ENCODE peak calls at places on chromosomes 2 and 18, in six cellular contexts. One of them, this sample, is unnamed.

GRCh38 chr2:74571058-74571457 is 16.5 kb downstream of the DOK1 start:
- DNase-seq in posterior vena cava: no peak
- DNase-seq in stimulated activated CD8-positive, alpha-beta memory T cell treated with anti-CD3 and anti-CD28 coated beads, Interleukin-7, amount 100 ng/mL, for 48 hours: no peak
- DNase-seq in dermis blood vessel endothelial cell: no peak
- DNase-seq in BE2C: no peak
- DNase-seq in naive thymus-derived CD8-positive, alpha-beta T cell: no peak
- DNase-seq in this sample: no peak

GRCh38 chr2:177165731-177166711 is 46.6 kb upstream of the HNRNPA3 start:
- DNase-seq in BE2C: peak
- DNase-seq in naive thymus-derived CD8-positive, alpha-beta T cell: peak
- DNase-seq in posterior vena cava: no peak
- DNase-seq in dermis blood vessel endothelial cell: peak
- DNase-seq in stimulated activated CD8-positive, alpha-beta memory T cell treated with anti-CD3 and anti-CD28 coated beads, Interleukin-7, amount 100 ng/mL, for 48 hours: no peak
- DNase-seq in this sample: no peak

GRCh38 chr2:38528008-38528442 is 74.7 kb downstream of the HNRNPLL start:
- DNase-seq in stimulated activated CD8-positive, alpha-beta memory T cell treated with anti-CD3 and anti-CD28 coated beads, Interleukin-7, amount 100 ng/mL, for 48 hours: peak
- DNase-seq in naive thymus-derived CD8-positive, alpha-beta T cell: no peak
- DNase-seq in posterior vena cava: no peak
- DNase-seq in BE2C: peak
- DNase-seq in dermis blood vessel endothelial cell: peak
- DNase-seq in this sample: no peak

GRCh38 chr2:152693033-152693432 is 24.2 kb downstream of the PRPF40A start:
- DNase-seq in dermis blood vessel endothelial cell: no peak
- DNase-seq in naive thymus-derived CD8-positive, alpha-beta T cell: no peak
- DNase-seq in BE2C: no peak
- DNase-seq in stimulated activated CD8-positive, alpha-beta memory T cell treated with anti-CD3 and anti-CD28 coated beads, Interleukin-7, amount 100 ng/mL, for 48 hours: no peak
- DNase-seq in posterior vena cava: no peak
- DNase-seq in this sample: no peak

GRCh38 chr2:190318931-190319556 is 582 bp downstream of the HIBCH start:
- DNase-seq in BE2C: no peak
- DNase-seq in dermis blood vessel endothelial cell: peak
- DNase-seq in posterior vena cava: no peak
- DNase-seq in stimulated activated CD8-positive, alpha-beta memory T cell treated with anti-CD3 and anti-CD28 coated beads, Interleukin-7, amount 100 ng/mL, for 48 hours: no peak
- DNase-seq in naive thymus-derived CD8-positive, alpha-beta T cell: peak
- DNase-seq in this sample: no peak

GRCh38 chr2:147416099-147416498 is 428.7 kb upstream of the ACVR2A start:
- DNase-seq in stimulated activated CD8-positive, alpha-beta memory T cell treated with anti-CD3 and anti-CD28 coated beads, Interleukin-7, amount 100 ng/mL, for 48 hours: no peak
- DNase-seq in posterior vena cava: no peak
- DNase-seq in dermis blood vessel endothelial cell: no peak
- DNase-seq in BE2C: no peak
- DNase-seq in naive thymus-derived CD8-positive, alpha-beta T cell: no peak
- DNase-seq in this sample: no peak

GRCh38 chr2:101328474-101329007 is 20.0 kb upstream of the RNF149 start:
- DNase-seq in BE2C: no peak
- DNase-seq in naive thymus-derived CD8-positive, alpha-beta T cell: peak
- DNase-seq in stimulated activated CD8-positive, alpha-beta memory T cell treated with anti-CD3 and anti-CD28 coated beads, Interleukin-7, amount 100 ng/mL, for 48 hours: no peak
- DNase-seq in dermis blood vessel endothelial cell: peak
- DNase-seq in posterior vena cava: no peak
- DNase-seq in this sample: no peak

GRCh38 chr18:27983780-27984179 is 193.2 kb downstream of the CDH2 start:
- DNase-seq in BE2C: no peak
- DNase-seq in posterior vena cava: no peak
- DNase-seq in stimulated activated CD8-positive, alpha-beta memory T cell treated with anti-CD3 and anti-CD28 coated beads, Interleukin-7, amount 100 ng/mL, for 48 hours: no peak
- DNase-seq in dermis blood vessel endothelial cell: no peak
- DNase-seq in naive thymus-derived CD8-positive, alpha-beta T cell: no peak
- DNase-seq in this sample: no peak

GRCh38 chr18:40866013-40866644 is 1088.9 kb upstream of the PIK3C3 start:
- DNase-seq in stimulated activated CD8-positive, alpha-beta memory T cell treated with anti-CD3 and anti-CD28 coated beads, Interleukin-7, amount 100 ng/mL, for 48 hours: no peak
- DNase-seq in dermis blood vessel endothelial cell: no peak
- DNase-seq in BE2C: no peak
- DNase-seq in posterior vena cava: no peak
- DNase-seq in naive thymus-derived CD8-positive, alpha-beta T cell: no peak
- DNase-seq in this sample: no peak

GRCh38 chr2:12440731-12441130 is 276.0 kb upstream of the TRIB2 start:
- DNase-seq in BE2C: peak
- DNase-seq in stimulated activated CD8-positive, alpha-beta memory T cell treated with anti-CD3 and anti-CD28 coated beads, Interleukin-7, amount 100 ng/mL, for 48 hours: no peak
- DNase-seq in naive thymus-derived CD8-positive, alpha-beta T cell: no peak
- DNase-seq in dermis blood vessel endothelial cell: no peak
- DNase-seq in posterior vena cava: no peak
- DNase-seq in this sample: no peak

GRCh38 chr2:175036582-175037018 is 31.4 kb upstream of the CHN1 start:
- DNase-seq in posterior vena cava: no peak
- DNase-seq in stimulated activated CD8-positive, alpha-beta memory T cell treated with anti-CD3 and anti-CD28 coated beads, Interleukin-7, amount 100 ng/mL, for 48 hours: no peak
- DNase-seq in BE2C: no peak
- DNase-seq in naive thymus-derived CD8-positive, alpha-beta T cell: peak
- DNase-seq in dermis blood vessel endothelial cell: peak
- DNase-seq in this sample: no peak

GRCh38 chr18:25038261-25038660 is 313.7 kb downstream of the ZNF521 start:
- DNase-seq in dermis blood vessel endothelial cell: no peak
- DNase-seq in posterior vena cava: no peak
- DNase-seq in stimulated activated CD8-positive, alpha-beta memory T cell treated with anti-CD3 and anti-CD28 coated beads, Interleukin-7, amount 100 ng/mL, for 48 hours: no peak
- DNase-seq in naive thymus-derived CD8-positive, alpha-beta T cell: no peak
- DNase-seq in BE2C: no peak
- DNase-seq in this sample: no peak

GRCh38 chr2:205524656-205525055 is 157.6 kb upstream of the NRP2 start:
- DNase-seq in dermis blood vessel endothelial cell: no peak
- DNase-seq in stimulated activated CD8-positive, alpha-beta memory T cell treated with anti-CD3 and anti-CD28 coated beads, Interleukin-7, amount 100 ng/mL, for 48 hours: no peak
- DNase-seq in naive thymus-derived CD8-positive, alpha-beta T cell: no peak
- DNase-seq in posterior vena cava: no peak
- DNase-seq in BE2C: no peak
- DNase-seq in this sample: no peak

GRCh38 chr2:42008241-42008911 is 39.4 kb upstream of the PKDCC start:
- DNase-seq in naive thymus-derived CD8-positive, alpha-beta T cell: no peak
- DNase-seq in dermis blood vessel endothelial cell: no peak
- DNase-seq in BE2C: no peak
- DNase-seq in stimulated activated CD8-positive, alpha-beta memory T cell treated with anti-CD3 and anti-CD28 coated beads, Interleukin-7, amount 100 ng/mL, for 48 hours: no peak
- DNase-seq in posterior vena cava: no peak
- DNase-seq in this sample: no peak

GRCh38 chr2:235264121-235264493 is 229.7 kb upstream of the AGAP1 start:
- DNase-seq in dermis blood vessel endothelial cell: peak
- DNase-seq in naive thymus-derived CD8-positive, alpha-beta T cell: no peak
- DNase-seq in BE2C: no peak
- DNase-seq in posterior vena cava: no peak
- DNase-seq in stimulated activated CD8-positive, alpha-beta memory T cell treated with anti-CD3 and anti-CD28 coated beads, Interleukin-7, amount 100 ng/mL, for 48 hours: no peak
- DNase-seq in this sample: no peak

GRCh38 chr2:44807344-44808025 is 134.0 kb upstream of the SIX3 start:
- DNase-seq in posterior vena cava: no peak
- DNase-seq in naive thymus-derived CD8-positive, alpha-beta T cell: no peak
- DNase-seq in BE2C: no peak
- DNase-seq in dermis blood vessel endothelial cell: no peak
- DNase-seq in stimulated activated CD8-positive, alpha-beta memory T cell treated with anti-CD3 and anti-CD28 coated beads, Interleukin-7, amount 100 ng/mL, for 48 hours: no peak
- DNase-seq in this sample: no peak

GRCh38 chr2:174053784-174054183 is 88.6 kb upstream of the SP3 start:
- DNase-seq in posterior vena cava: no peak
- DNase-seq in naive thymus-derived CD8-positive, alpha-beta T cell: no peak
- DNase-seq in dermis blood vessel endothelial cell: no peak
- DNase-seq in stimulated activated CD8-positive, alpha-beta memory T cell treated with anti-CD3 and anti-CD28 coated beads, Interleukin-7, amount 100 ng/mL, for 48 hours: no peak
- DNase-seq in BE2C: no peak
- DNase-seq in this sample: no peak

GRCh38 chr2:33521791-33522281 is 45.4 kb downstream of the RASGRP3 start:
- DNase-seq in BE2C: no peak
- DNase-seq in posterior vena cava: no peak
- DNase-seq in naive thymus-derived CD8-positive, alpha-beta T cell: no peak
- DNase-seq in stimulated activated CD8-positive, alpha-beta memory T cell treated with anti-CD3 and anti-CD28 coated beads, Interleukin-7, amount 100 ng/mL, for 48 hours: no peak
- DNase-seq in dermis blood vessel endothelial cell: peak
- DNase-seq in this sample: no peak

GRCh38 chr2:133448195-133448594 is 120.1 kb downstream of the NCKAP5 start:
- DNase-seq in stimulated activated CD8-positive, alpha-beta memory T cell treated with anti-CD3 and anti-CD28 coated beads, Interleukin-7, amount 100 ng/mL, for 48 hours: no peak
- DNase-seq in BE2C: no peak
- DNase-seq in dermis blood vessel endothelial cell: no peak
- DNase-seq in posterior vena cava: no peak
- DNase-seq in naive thymus-derived CD8-positive, alpha-beta T cell: no peak
- DNase-seq in this sample: no peak

GRCh38 chr2:16617282-16618266 is 48.1 kb downstream of the CYRIA start:
- DNase-seq in dermis blood vessel endothelial cell: peak
- DNase-seq in BE2C: peak
- DNase-seq in stimulated activated CD8-positive, alpha-beta memory T cell treated with anti-CD3 and anti-CD28 coated beads, Interleukin-7, amount 100 ng/mL, for 48 hours: no peak
- DNase-seq in naive thymus-derived CD8-positive, alpha-beta T cell: no peak
- DNase-seq in posterior vena cava: no peak
- DNase-seq in this sample: no peak

GRCh38 chr2:203681978-203682377 is 24.5 kb upstream of the CD28 start:
- DNase-seq in naive thymus-derived CD8-positive, alpha-beta T cell: no peak
- DNase-seq in posterior vena cava: no peak
- DNase-seq in BE2C: no peak
- DNase-seq in stimulated activated CD8-positive, alpha-beta memory T cell treated with anti-CD3 and anti-CD28 coated beads, Interleukin-7, amount 100 ng/mL, for 48 hours: no peak
- DNase-seq in dermis blood vessel endothelial cell: peak
- DNase-seq in this sample: no peak

GRCh38 chr2:12036640-12036983 is 290.2 kb downstream of the LPIN1 start:
- DNase-seq in BE2C: no peak
- DNase-seq in naive thymus-derived CD8-positive, alpha-beta T cell: no peak
- DNase-seq in stimulated activated CD8-positive, alpha-beta memory T cell treated with anti-CD3 and anti-CD28 coated beads, Interleukin-7, amount 100 ng/mL, for 48 hours: no peak
- DNase-seq in dermis blood vessel endothelial cell: no peak
- DNase-seq in posterior vena cava: no peak
- DNase-seq in this sample: no peak

GRCh38 chr18:9053814-9054213 is 48.7 kb upstream of the NDUFV2 start:
- DNase-seq in naive thymus-derived CD8-positive, alpha-beta T cell: no peak
- DNase-seq in BE2C: no peak
- DNase-seq in stimulated activated CD8-positive, alpha-beta memory T cell treated with anti-CD3 and anti-CD28 coated beads, Interleukin-7, amount 100 ng/mL, for 48 hours: no peak
- DNase-seq in dermis blood vessel endothelial cell: no peak
- DNase-seq in posterior vena cava: no peak
- DNase-seq in this sample: no peak

GRCh38 chr2:20588918-20589871 is 61.7 kb downstream of the HS1BP3 start:
- DNase-seq in posterior vena cava: peak
- DNase-seq in naive thymus-derived CD8-positive, alpha-beta T cell: no peak
- DNase-seq in BE2C: no peak
- DNase-seq in dermis blood vessel endothelial cell: no peak
- DNase-seq in stimulated activated CD8-positive, alpha-beta memory T cell treated with anti-CD3 and anti-CD28 coated beads, Interleukin-7, amount 100 ng/mL, for 48 hours: no peak
- DNase-seq in this sample: peak

GRCh38 chr2:23649819-23650218 is 264.8 kb downstream of the KLHL29 start:
- DNase-seq in dermis blood vessel endothelial cell: peak
- DNase-seq in posterior vena cava: no peak
- DNase-seq in naive thymus-derived CD8-positive, alpha-beta T cell: no peak
- DNase-seq in BE2C: peak
- DNase-seq in stimulated activated CD8-positive, alpha-beta memory T cell treated with anti-CD3 and anti-CD28 coated beads, Interleukin-7, amount 100 ng/mL, for 48 hours: no peak
- DNase-seq in this sample: no peak

GRCh38 chr2:25103287-25103871 is 61.5 kb downstream of the EFR3B start:
- DNase-seq in dermis blood vessel endothelial cell: no peak
- DNase-seq in BE2C: no peak
- DNase-seq in posterior vena cava: no peak
- DNase-seq in stimulated activated CD8-positive, alpha-beta memory T cell treated with anti-CD3 and anti-CD28 coated beads, Interleukin-7, amount 100 ng/mL, for 48 hours: no peak
- DNase-seq in naive thymus-derived CD8-positive, alpha-beta T cell: no peak
- DNase-seq in this sample: no peak

GRCh38 chr18:39969813-39970494 is 1985.1 kb upstream of the PIK3C3 start:
- DNase-seq in posterior vena cava: no peak
- DNase-seq in dermis blood vessel endothelial cell: peak
- DNase-seq in stimulated activated CD8-positive, alpha-beta memory T cell treated with anti-CD3 and anti-CD28 coated beads, Interleukin-7, amount 100 ng/mL, for 48 hours: no peak
- DNase-seq in naive thymus-derived CD8-positive, alpha-beta T cell: no peak
- DNase-seq in BE2C: no peak
- DNase-seq in this sample: no peak

GRCh38 chr2:10241641-10242430 is 60.9 kb upstream of the HPCAL1 start:
- DNase-seq in posterior vena cava: peak
- DNase-seq in stimulated activated CD8-positive, alpha-beta memory T cell treated with anti-CD3 and anti-CD28 coated beads, Interleukin-7, amount 100 ng/mL, for 48 hours: no peak
- DNase-seq in naive thymus-derived CD8-positive, alpha-beta T cell: no peak
- DNase-seq in dermis blood vessel endothelial cell: no peak
- DNase-seq in BE2C: no peak
- DNase-seq in this sample: peak

GRCh38 chr2:10884530-10885478 is 26.9 kb upstream of the KCNF1 start:
- DNase-seq in posterior vena cava: no peak
- DNase-seq in dermis blood vessel endothelial cell: peak
- DNase-seq in BE2C: no peak
- DNase-seq in naive thymus-derived CD8-positive, alpha-beta T cell: no peak
- DNase-seq in stimulated activated CD8-positive, alpha-beta memory T cell treated with anti-CD3 and anti-CD28 coated beads, Interleukin-7, amount 100 ng/mL, for 48 hours: no peak
- DNase-seq in this sample: no peak

GRCh38 chr2:50591642-50592041 is 440.3 kb downstream of the NRXN1 start:
- DNase-seq in BE2C: no peak
- DNase-seq in dermis blood vessel endothelial cell: no peak
- DNase-seq in stimulated activated CD8-positive, alpha-beta memory T cell treated with anti-CD3 and anti-CD28 coated beads, Interleukin-7, amount 100 ng/mL, for 48 hours: no peak
- DNase-seq in naive thymus-derived CD8-positive, alpha-beta T cell: no peak
- DNase-seq in posterior vena cava: peak
- DNase-seq in this sample: no peak

GRCh38 chr2:231293163-231293562 is 94.7 kb downstream of the ARMC9 start:
- DNase-seq in dermis blood vessel endothelial cell: no peak
- DNase-seq in naive thymus-derived CD8-positive, alpha-beta T cell: no peak
- DNase-seq in BE2C: no peak
- DNase-seq in stimulated activated CD8-positive, alpha-beta memory T cell treated with anti-CD3 and anti-CD28 coated beads, Interleukin-7, amount 100 ng/mL, for 48 hours: no peak
- DNase-seq in posterior vena cava: no peak
- DNase-seq in this sample: no peak

GRCh38 chr2:68057658-68058396 is 5.0 kb downstream of the C1D start:
- DNase-seq in naive thymus-derived CD8-positive, alpha-beta T cell: no peak
- DNase-seq in BE2C: no peak
- DNase-seq in stimulated activated CD8-positive, alpha-beta memory T cell treated with anti-CD3 and anti-CD28 coated beads, Interleukin-7, amount 100 ng/mL, for 48 hours: no peak
- DNase-seq in posterior vena cava: no peak
- DNase-seq in dermis blood vessel endothelial cell: no peak
- DNase-seq in this sample: no peak

GRCh38 chr18:38460657-38461056 is 895.1 kb upstream of the CELF4 start:
- DNase-seq in naive thymus-derived CD8-positive, alpha-beta T cell: no peak
- DNase-seq in dermis blood vessel endothelial cell: no peak
- DNase-seq in posterior vena cava: no peak
- DNase-seq in BE2C: no peak
- DNase-seq in stimulated activated CD8-positive, alpha-beta memory T cell treated with anti-CD3 and anti-CD28 coated beads, Interleukin-7, amount 100 ng/mL, for 48 hours: no peak
- DNase-seq in this sample: no peak